ENCODE peak calls at places on chromosomes 5 and 9, in eight cellular contexts. One of them, this sample, is unnamed.

GRCh38 chr5:73448451-73449136 is at the start of gene FOXD1:
- DNase-seq in cardiac fibroblast: peak
- DNase-seq in NCI-H1105: peak
- DNase-seq in EH: peak
- DNase-seq in activated CD8-positive, alpha-beta memory T cell treated with anti-CD3 and anti-CD28 coated beads, Interleukin-2, amount 50 U/mL, for 48 hours: peak
- DNase-seq in stimulated activated CD4-positive, alpha-beta T cell treated with anti-CD3 and anti-CD28 coated beads, Interleukin-2, amount 100 ng/mL, for 4 hours: no peak
- DNase-seq in substantia nigra: peak
- DNase-seq in psoas muscle: peak
- DNase-seq in this sample: no peak

GRCh38 chr9:8365466-8366160 is 566.0 kb upstream of the DMAC1 start:
- DNase-seq in cardiac fibroblast: no peak
- DNase-seq in NCI-H1105: no peak
- DNase-seq in activated CD8-positive, alpha-beta memory T cell treated with anti-CD3 and anti-CD28 coated beads, Interleukin-2, amount 50 U/mL, for 48 hours: no peak
- DNase-seq in stimulated activated CD4-positive, alpha-beta T cell treated with anti-CD3 and anti-CD28 coated beads, Interleukin-2, amount 100 ng/mL, for 4 hours: no peak
- DNase-seq in EH: no peak
- DNase-seq in psoas muscle: no peak
- DNase-seq in substantia nigra: no peak
- DNase-seq in this sample: no peak

GRCh38 chr5:124408738-124409453 is 337.5 kb downstream of the ZNF608 start:
- DNase-seq in activated CD8-positive, alpha-beta memory T cell treated with anti-CD3 and anti-CD28 coated beads, Interleukin-2, amount 50 U/mL, for 48 hours: no peak
- DNase-seq in substantia nigra: no peak
- DNase-seq in stimulated activated CD4-positive, alpha-beta T cell treated with anti-CD3 and anti-CD28 coated beads, Interleukin-2, amount 100 ng/mL, for 4 hours: no peak
- DNase-seq in NCI-H1105: no peak
- DNase-seq in EH: no peak
- DNase-seq in psoas muscle: no peak
- DNase-seq in cardiac fibroblast: peak
- DNase-seq in this sample: no peak

GRCh38 chr5:115543931-115544370 is 624 bp downstream of the FEM1C start:
- DNase-seq in activated CD8-positive, alpha-beta memory T cell treated with anti-CD3 and anti-CD28 coated beads, Interleukin-2, amount 50 U/mL, for 48 hours: no peak
- DNase-seq in NCI-H1105: peak
- DNase-seq in substantia nigra: peak
- DNase-seq in stimulated activated CD4-positive, alpha-beta T cell treated with anti-CD3 and anti-CD28 coated beads, Interleukin-2, amount 100 ng/mL, for 4 hours: peak
- DNase-seq in psoas muscle: no peak
- DNase-seq in EH: peak
- DNase-seq in cardiac fibroblast: peak
- DNase-seq in this sample: peak

GRCh38 chr9:124511891-124512805 is 4.9 kb upstream of the NR5A1 start:
- DNase-seq in stimulated activated CD4-positive, alpha-beta T cell treated with anti-CD3 and anti-CD28 coated beads, Interleukin-2, amount 100 ng/mL, for 4 hours: no peak
- DNase-seq in cardiac fibroblast: no peak
- DNase-seq in activated CD8-positive, alpha-beta memory T cell treated with anti-CD3 and anti-CD28 coated beads, Interleukin-2, amount 50 U/mL, for 48 hours: no peak
- DNase-seq in EH: no peak
- DNase-seq in substantia nigra: no peak
- DNase-seq in NCI-H1105: no peak
- DNase-seq in psoas muscle: no peak
- DNase-seq in this sample: no peak

GRCh38 chr9:87647114-87647513 is 78.8 kb upstream of the CTSL start:
- DNase-seq in EH: no peak
- DNase-seq in psoas muscle: no peak
- DNase-seq in cardiac fibroblast: no peak
- DNase-seq in activated CD8-positive, alpha-beta memory T cell treated with anti-CD3 and anti-CD28 coated beads, Interleukin-2, amount 50 U/mL, for 48 hours: no peak
- DNase-seq in stimulated activated CD4-positive, alpha-beta T cell treated with anti-CD3 and anti-CD28 coated beads, Interleukin-2, amount 100 ng/mL, for 4 hours: no peak
- DNase-seq in NCI-H1105: no peak
- DNase-seq in substantia nigra: no peak
- DNase-seq in this sample: no peak

GRCh38 chr5:103394676-103395075 is 136.1 kb downstream of the MACIR start:
- DNase-seq in stimulated activated CD4-positive, alpha-beta T cell treated with anti-CD3 and anti-CD28 coated beads, Interleukin-2, amount 100 ng/mL, for 4 hours: no peak
- DNase-seq in activated CD8-positive, alpha-beta memory T cell treated with anti-CD3 and anti-CD28 coated beads, Interleukin-2, amount 50 U/mL, for 48 hours: no peak
- DNase-seq in EH: peak
- DNase-seq in cardiac fibroblast: peak
- DNase-seq in substantia nigra: no peak
- DNase-seq in NCI-H1105: no peak
- DNase-seq in psoas muscle: no peak
- DNase-seq in this sample: no peak

GRCh38 chr9:97386733-97387503 is 25.0 kb upstream of the TDRD7 start:
- DNase-seq in psoas muscle: peak
- DNase-seq in substantia nigra: peak
- DNase-seq in NCI-H1105: peak
- DNase-seq in EH: peak
- DNase-seq in stimulated activated CD4-positive, alpha-beta T cell treated with anti-CD3 and anti-CD28 coated beads, Interleukin-2, amount 100 ng/mL, for 4 hours: peak
- DNase-seq in cardiac fibroblast: peak
- DNase-seq in activated CD8-positive, alpha-beta memory T cell treated with anti-CD3 and anti-CD28 coated beads, Interleukin-2, amount 50 U/mL, for 48 hours: peak
- DNase-seq in this sample: peak

GRCh38 chr5:132429451-132430440 is 60.2 kb downstream of the SLC22A5 start:
- DNase-seq in activated CD8-positive, alpha-beta memory T cell treated with anti-CD3 and anti-CD28 coated beads, Interleukin-2, amount 50 U/mL, for 48 hours: peak
- DNase-seq in psoas muscle: no peak
- DNase-seq in cardiac fibroblast: no peak
- DNase-seq in EH: no peak
- DNase-seq in substantia nigra: no peak
- DNase-seq in NCI-H1105: no peak
- DNase-seq in stimulated activated CD4-positive, alpha-beta T cell treated with anti-CD3 and anti-CD28 coated beads, Interleukin-2, amount 100 ng/mL, for 4 hours: no peak
- DNase-seq in this sample: peak

GRCh38 chr9:99349870-99350269 is 127.8 kb downstream of the SEC61B start:
- DNase-seq in psoas muscle: no peak
- DNase-seq in EH: no peak
- DNase-seq in cardiac fibroblast: no peak
- DNase-seq in stimulated activated CD4-positive, alpha-beta T cell treated with anti-CD3 and anti-CD28 coated beads, Interleukin-2, amount 100 ng/mL, for 4 hours: no peak
- DNase-seq in NCI-H1105: no peak
- DNase-seq in substantia nigra: no peak
- DNase-seq in activated CD8-positive, alpha-beta memory T cell treated with anti-CD3 and anti-CD28 coated beads, Interleukin-2, amount 50 U/mL, for 48 hours: no peak
- DNase-seq in this sample: no peak

GRCh38 chr9:137306546-137307254 is 4.6 kb upstream of the NRARP start:
- DNase-seq in cardiac fibroblast: no peak
- DNase-seq in psoas muscle: no peak
- DNase-seq in substantia nigra: no peak
- DNase-seq in EH: no peak
- DNase-seq in activated CD8-positive, alpha-beta memory T cell treated with anti-CD3 and anti-CD28 coated beads, Interleukin-2, amount 50 U/mL, for 48 hours: no peak
- DNase-seq in stimulated activated CD4-positive, alpha-beta T cell treated with anti-CD3 and anti-CD28 coated beads, Interleukin-2, amount 100 ng/mL, for 4 hours: no peak
- DNase-seq in NCI-H1105: no peak
- DNase-seq in this sample: peak

GRCh38 chr5:110812639-110813038 is 73.8 kb downstream of the SLC25A46 start:
- DNase-seq in substantia nigra: no peak
- DNase-seq in cardiac fibroblast: no peak
- DNase-seq in psoas muscle: no peak
- DNase-seq in NCI-H1105: no peak
- DNase-seq in stimulated activated CD4-positive, alpha-beta T cell treated with anti-CD3 and anti-CD28 coated beads, Interleukin-2, amount 100 ng/mL, for 4 hours: no peak
- DNase-seq in EH: no peak
- DNase-seq in activated CD8-positive, alpha-beta memory T cell treated with anti-CD3 and anti-CD28 coated beads, Interleukin-2, amount 50 U/mL, for 48 hours: no peak
- DNase-seq in this sample: no peak

GRCh38 chr9:118290116-118290515 is 585.9 kb downstream of the TLR4 start:
- DNase-seq in cardiac fibroblast: no peak
- DNase-seq in substantia nigra: no peak
- DNase-seq in psoas muscle: no peak
- DNase-seq in NCI-H1105: no peak
- DNase-seq in activated CD8-positive, alpha-beta memory T cell treated with anti-CD3 and anti-CD28 coated beads, Interleukin-2, amount 50 U/mL, for 48 hours: no peak
- DNase-seq in EH: no peak
- DNase-seq in stimulated activated CD4-positive, alpha-beta T cell treated with anti-CD3 and anti-CD28 coated beads, Interleukin-2, amount 100 ng/mL, for 4 hours: no peak
- DNase-seq in this sample: no peak

GRCh38 chr9:106980551-106981101 is 117.7 kb downstream of the ZNF462 start:
- DNase-seq in cardiac fibroblast: no peak
- DNase-seq in activated CD8-positive, alpha-beta memory T cell treated with anti-CD3 and anti-CD28 coated beads, Interleukin-2, amount 50 U/mL, for 48 hours: no peak
- DNase-seq in stimulated activated CD4-positive, alpha-beta T cell treated with anti-CD3 and anti-CD28 coated beads, Interleukin-2, amount 100 ng/mL, for 4 hours: no peak
- DNase-seq in psoas muscle: no peak
- DNase-seq in EH: peak
- DNase-seq in substantia nigra: no peak
- DNase-seq in NCI-H1105: no peak
- DNase-seq in this sample: no peak

GRCh38 chr5:158741296-158741695 is 358.4 kb downstream of the EBF1 start:
- DNase-seq in EH: no peak
- DNase-seq in NCI-H1105: no peak
- DNase-seq in substantia nigra: no peak
- DNase-seq in activated CD8-positive, alpha-beta memory T cell treated with anti-CD3 and anti-CD28 coated beads, Interleukin-2, amount 50 U/mL, for 48 hours: no peak
- DNase-seq in psoas muscle: no peak
- DNase-seq in cardiac fibroblast: no peak
- DNase-seq in stimulated activated CD4-positive, alpha-beta T cell treated with anti-CD3 and anti-CD28 coated beads, Interleukin-2, amount 100 ng/mL, for 4 hours: no peak
- DNase-seq in this sample: no peak

GRCh38 chr5:73625905-73626811 is at the start of gene ARHGEF28:
- DNase-seq in psoas muscle: peak
- DNase-seq in EH: peak
- DNase-seq in substantia nigra: peak
- DNase-seq in activated CD8-positive, alpha-beta memory T cell treated with anti-CD3 and anti-CD28 coated beads, Interleukin-2, amount 50 U/mL, for 48 hours: peak
- DNase-seq in NCI-H1105: peak
- DNase-seq in cardiac fibroblast: peak
- DNase-seq in stimulated activated CD4-positive, alpha-beta T cell treated with anti-CD3 and anti-CD28 coated beads, Interleukin-2, amount 100 ng/mL, for 4 hours: no peak
- DNase-seq in this sample: peak

GRCh38 chr5:109619661-109620060 is 70.1 kb upstream of the MAN2A1 start:
- DNase-seq in EH: no peak
- DNase-seq in psoas muscle: no peak
- DNase-seq in cardiac fibroblast: no peak
- DNase-seq in activated CD8-positive, alpha-beta memory T cell treated with anti-CD3 and anti-CD28 coated beads, Interleukin-2, amount 50 U/mL, for 48 hours: no peak
- DNase-seq in stimulated activated CD4-positive, alpha-beta T cell treated with anti-CD3 and anti-CD28 coated beads, Interleukin-2, amount 100 ng/mL, for 4 hours: no peak
- DNase-seq in NCI-H1105: no peak
- DNase-seq in substantia nigra: no peak
- DNase-seq in this sample: no peak

GRCh38 chr5:95835682-95836405 is 13.3 kb upstream of the GLRX start:
- DNase-seq in activated CD8-positive, alpha-beta memory T cell treated with anti-CD3 and anti-CD28 coated beads, Interleukin-2, amount 50 U/mL, for 48 hours: peak
- DNase-seq in NCI-H1105: no peak
- DNase-seq in stimulated activated CD4-positive, alpha-beta T cell treated with anti-CD3 and anti-CD28 coated beads, Interleukin-2, amount 100 ng/mL, for 4 hours: no peak
- DNase-seq in psoas muscle: no peak
- DNase-seq in substantia nigra: no peak
- DNase-seq in EH: peak
- DNase-seq in cardiac fibroblast: no peak
- DNase-seq in this sample: peak

GRCh38 chr5:57692582-57693487 is 210.2 kb upstream of the ACTBL2 start:
- DNase-seq in EH: peak
- DNase-seq in activated CD8-positive, alpha-beta memory T cell treated with anti-CD3 and anti-CD28 coated beads, Interleukin-2, amount 50 U/mL, for 48 hours: no peak
- DNase-seq in cardiac fibroblast: peak
- DNase-seq in substantia nigra: peak
- DNase-seq in psoas muscle: peak
- DNase-seq in NCI-H1105: no peak
- DNase-seq in stimulated activated CD4-positive, alpha-beta T cell treated with anti-CD3 and anti-CD28 coated beads, Interleukin-2, amount 100 ng/mL, for 4 hours: peak
- DNase-seq in this sample: peak

GRCh38 chr5:14790931-14791330 is 80.6 kb downstream of the ANKH start:
- DNase-seq in NCI-H1105: no peak
- DNase-seq in activated CD8-positive, alpha-beta memory T cell treated with anti-CD3 and anti-CD28 coated beads, Interleukin-2, amount 50 U/mL, for 48 hours: no peak
- DNase-seq in psoas muscle: no peak
- DNase-seq in substantia nigra: no peak
- DNase-seq in cardiac fibroblast: no peak
- DNase-seq in EH: no peak
- DNase-seq in stimulated activated CD4-positive, alpha-beta T cell treated with anti-CD3 and anti-CD28 coated beads, Interleukin-2, amount 100 ng/mL, for 4 hours: no peak
- DNase-seq in this sample: no peak

GRCh38 chr5:156556666-156557401 is 229.9 kb downstream of the SGCD start:
- DNase-seq in EH: no peak
- DNase-seq in psoas muscle: no peak
- DNase-seq in activated CD8-positive, alpha-beta memory T cell treated with anti-CD3 and anti-CD28 coated beads, Interleukin-2, amount 50 U/mL, for 48 hours: no peak
- DNase-seq in stimulated activated CD4-positive, alpha-beta T cell treated with anti-CD3 and anti-CD28 coated beads, Interleukin-2, amount 100 ng/mL, for 4 hours: no peak
- DNase-seq in substantia nigra: no peak
- DNase-seq in NCI-H1105: no peak
- DNase-seq in cardiac fibroblast: no peak
- DNase-seq in this sample: no peak

GRCh38 chr5:41918105-41918504 is 7.0 kb upstream of the FBXO4 start:
- DNase-seq in stimulated activated CD4-positive, alpha-beta T cell treated with anti-CD3 and anti-CD28 coated beads, Interleukin-2, amount 100 ng/mL, for 4 hours: no peak
- DNase-seq in psoas muscle: no peak
- DNase-seq in activated CD8-positive, alpha-beta memory T cell treated with anti-CD3 and anti-CD28 coated beads, Interleukin-2, amount 50 U/mL, for 48 hours: no peak
- DNase-seq in NCI-H1105: no peak
- DNase-seq in EH: no peak
- DNase-seq in cardiac fibroblast: no peak
- DNase-seq in substantia nigra: no peak
- DNase-seq in this sample: no peak

GRCh38 chr9:115694991-115695390 is 458.6 kb upstream of the PAPPA start:
- DNase-seq in activated CD8-positive, alpha-beta memory T cell treated with anti-CD3 and anti-CD28 coated beads, Interleukin-2, amount 50 U/mL, for 48 hours: no peak
- DNase-seq in stimulated activated CD4-positive, alpha-beta T cell treated with anti-CD3 and anti-CD28 coated beads, Interleukin-2, amount 100 ng/mL, for 4 hours: no peak
- DNase-seq in NCI-H1105: no peak
- DNase-seq in psoas muscle: no peak
- DNase-seq in EH: peak
- DNase-seq in cardiac fibroblast: peak
- DNase-seq in substantia nigra: no peak
- DNase-seq in this sample: no peak